ENCODE peak calls at places on chromosomes 11 and 22, in ten cellular contexts. N, M, H, L, S, P, K, A, X and B are unnamed samples.
A peak's percentile ranks its signal among the peaks of the same experiment; 100 is the strongest.

GRCh38 chr11:108242422-108242821 is 19.6 kb downstream of the ATM start:
- DNase-seq in H (no peak), S (no peak), A (no peak), N (no peak), P (no peak), L (no peak), M (no peak), K (no peak), X (no peak), B (no peak)

GRCh38 chr22:31340360-31340759 is 5.8 kb downstream of the PATZ1 start:
- DNase-seq in X (no peak), L (no peak), M (no peak), P (no peak), K (no peak), S (no peak), N (no peak), A (no peak), H (no peak), B (no peak)

GRCh38 chr11:35786188-35786587 is 123.6 kb downstream of the TRIM44 start:
- DNase-seq in H (no peak), S (no peak), L (no peak), M (no peak), X (no peak), P (no peak), K (no peak), N (no peak), A (no peak), B (no peak)

GRCh38 chr11:29153078-29153477 is 863.8 kb downstream of the KCNA4 start:
- DNase-seq in N (no peak), A (no peak), H (no peak), P (no peak), S (no peak), K (no peak), L (no peak), M (no peak), X (no peak), B (no peak)

GRCh38 chr22:31947296-31947695 is 3.0 kb downstream of the YWHAH start:
- DNase-seq in A (peak; percentile 39), X (peak; percentile 25), N (no peak), L (no peak), K (no peak), M (no peak), P (peak; percentile 71), S (peak; percentile 35), H (no peak), B (peak; percentile 69)

GRCh38 chr11:72631806-72632731 is 42.2 kb downstream of the PDE2A start:
- DNase-seq in A (no peak), P (no peak), N (peak; percentile 43), H (peak; percentile 80), L (no peak), K (peak; percentile 83), X (no peak), S (no peak), M (no peak), B (no peak)

GRCh38 chr11:3959015-3959917 is 103.8 kb downstream of the STIM1 start:
- DNase-seq in N (no peak), P (peak; percentile 33), S (peak; percentile 84), A (no peak), X (no peak), K (no peak), M (no peak), H (no peak), L (no peak), B (peak; percentile 19)

GRCh38 chr11:65217441-65218423 is 36.0 kb downstream of the CAPN1 start:
- DNase-seq in L (no peak), A (no peak), X (no peak), S (no peak), H (no peak), P (peak; percentile 11), K (no peak), M (no peak), N (no peak), B (no peak)

GRCh38 chr11:64791781-64792291 is 11.2 kb downstream of the MAP4K2 start:
- DNase-seq in P (no peak), M (no peak), A (no peak), N (no peak), L (no peak), X (no peak), H (peak; percentile 70), S (no peak), K (no peak), B (no peak)

GRCh38 chr11:6647282-6647679 is 8.3 kb downstream of the DCHS1 start:
- DNase-seq in H (peak; percentile 67), N (no peak), K (no peak), X (no peak), A (no peak), L (no peak), P (no peak), M (no peak), S (peak; percentile 69), B (no peak)

GRCh38 chr22:25759825-25760231 is 17.8 kb downstream of the MYO18B start:
- DNase-seq in M (no peak), S (peak; percentile 94), H (no peak), L (no peak), N (no peak), P (no peak), A (peak; percentile 22), K (no peak), X (no peak), B (no peak)

GRCh38 chr11:106152013-106152412 is 74.6 kb downstream of the AASDHPPT start:
- DNase-seq in P (no peak), A (no peak), N (no peak), S (peak; percentile 52), L (peak; percentile 29), X (no peak), K (no peak), H (no peak), M (peak; percentile 10), B (no peak)

GRCh38 chr11:36605221-36606216 is 7.5 kb upstream of the RAG2 start:
- DNase-seq in S (no peak), N (no peak), A (no peak), P (no peak), M (no peak), X (no peak), H (no peak), K (no peak), L (no peak), B (peak; percentile 34)

GRCh38 chr22:50621491-50621880 is 6.5 kb downstream of the ARSA start:
- DNase-seq in K (no peak), S (no peak), X (peak; percentile 69), A (no peak), L (no peak), M (no peak), P (peak; percentile 70), N (no peak), H (no peak), B (peak; percentile 85)
- H3K4me3 ChIP-seq in K (no peak overlapping the region), S (no peak overlapping the region), X (peak overlapping the region; percentile 67), A (peak overlapping the region; percentile 28), L (peak overlapping the region; percentile 37), M (no peak overlapping the region), P (peak overlapping the region; percentile 67), N (peak overlapping the region; percentile 19), H (peak overlapping the region; percentile 33), B (peak overlapping the region; percentile 50)

DNA sequence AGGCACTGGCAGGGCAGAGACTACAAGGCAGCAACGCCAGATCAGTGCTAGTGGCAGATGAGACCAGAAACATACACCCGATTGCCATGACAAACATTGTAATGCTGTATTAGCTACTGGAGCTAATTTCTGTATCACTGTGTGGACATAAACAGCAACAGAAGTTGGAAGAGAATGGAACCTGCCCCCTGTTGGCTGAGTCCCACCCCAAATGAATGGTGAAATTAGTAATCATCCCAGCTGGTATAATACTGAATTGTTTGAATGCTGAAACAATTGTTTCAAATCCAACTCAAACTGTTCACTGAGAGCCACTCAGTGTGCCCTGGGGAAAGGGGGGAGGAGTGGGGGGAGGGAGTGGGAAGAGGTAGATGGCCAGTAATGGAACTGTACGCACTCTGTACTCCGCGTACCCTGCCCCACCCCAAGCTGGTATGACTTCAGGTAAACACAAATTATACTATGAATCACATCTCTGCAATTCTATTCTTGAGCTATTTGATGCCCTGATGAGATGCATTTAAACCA is 11.2 kb upstream of the BIRC3 start:
- DNase-seq in P (no peak), S (no peak), A (no peak), L (peak; percentile 83), H (peak; percentile 86), N (no peak), X (no peak), M (no peak), K (no peak), B (no peak)
- TF ChIP-seq CTCF in P (peak; percentile 71), S (no peak), A (peak; percentile 69), L (no peak), H (no peak), N (no peak), X (peak; percentile 9), M (no peak), K (no peak), B (no peak)

DNA sequence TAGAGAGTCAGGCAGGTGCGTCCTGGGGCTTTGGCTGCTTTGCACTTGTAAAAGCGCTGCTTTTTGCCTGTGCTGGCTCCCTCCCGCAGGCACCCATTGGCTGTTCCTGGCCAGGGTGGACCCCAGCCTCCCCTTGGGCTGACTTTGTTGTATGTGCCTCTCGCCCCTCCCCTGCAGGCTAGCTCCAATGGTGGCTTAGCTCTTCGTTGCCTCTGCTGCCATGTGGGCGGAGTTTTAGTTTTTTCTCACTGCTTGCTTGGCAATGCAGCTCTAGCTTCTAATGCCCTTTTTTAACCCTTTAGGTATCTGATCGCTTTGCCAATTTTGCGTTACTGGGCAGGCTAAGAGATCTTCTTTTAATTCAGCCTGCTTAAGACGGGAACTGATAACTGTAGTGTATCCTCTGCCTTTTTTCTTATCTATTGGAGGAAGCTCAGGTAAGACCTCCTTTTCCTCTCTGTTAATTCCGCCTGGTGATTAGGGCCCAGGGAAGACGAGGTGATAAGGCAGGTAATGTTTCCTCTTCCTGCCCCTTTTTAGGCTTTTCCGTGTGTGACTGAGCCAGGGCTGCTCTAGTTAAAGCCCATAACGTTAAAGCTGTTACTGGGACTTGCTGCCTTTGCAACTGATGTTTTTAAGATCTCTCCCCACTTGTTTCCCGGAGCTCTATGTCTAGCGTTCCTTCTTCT is 11.8 kb upstream of the GLYATL1 start:
- DNase-seq in S (peak; percentile 43), N (no peak), X (no peak), K (peak; percentile 54), L (peak; percentile 56), A (no peak), H (no peak), P (peak; percentile 29), M (peak; percentile 35), B (no peak)
- H3K4me3 ChIP-seq in S (no peak overlapping the region), N (no peak overlapping the region), X (no peak overlapping the region), K (peak overlapping the region; percentile 24), L (peak overlapping the region; percentile 19), A (no peak overlapping the region), H (peak overlapping the region; percentile 74), P (no peak overlapping the region), M (no peak overlapping the region), B (no peak overlapping the region)

DNA sequence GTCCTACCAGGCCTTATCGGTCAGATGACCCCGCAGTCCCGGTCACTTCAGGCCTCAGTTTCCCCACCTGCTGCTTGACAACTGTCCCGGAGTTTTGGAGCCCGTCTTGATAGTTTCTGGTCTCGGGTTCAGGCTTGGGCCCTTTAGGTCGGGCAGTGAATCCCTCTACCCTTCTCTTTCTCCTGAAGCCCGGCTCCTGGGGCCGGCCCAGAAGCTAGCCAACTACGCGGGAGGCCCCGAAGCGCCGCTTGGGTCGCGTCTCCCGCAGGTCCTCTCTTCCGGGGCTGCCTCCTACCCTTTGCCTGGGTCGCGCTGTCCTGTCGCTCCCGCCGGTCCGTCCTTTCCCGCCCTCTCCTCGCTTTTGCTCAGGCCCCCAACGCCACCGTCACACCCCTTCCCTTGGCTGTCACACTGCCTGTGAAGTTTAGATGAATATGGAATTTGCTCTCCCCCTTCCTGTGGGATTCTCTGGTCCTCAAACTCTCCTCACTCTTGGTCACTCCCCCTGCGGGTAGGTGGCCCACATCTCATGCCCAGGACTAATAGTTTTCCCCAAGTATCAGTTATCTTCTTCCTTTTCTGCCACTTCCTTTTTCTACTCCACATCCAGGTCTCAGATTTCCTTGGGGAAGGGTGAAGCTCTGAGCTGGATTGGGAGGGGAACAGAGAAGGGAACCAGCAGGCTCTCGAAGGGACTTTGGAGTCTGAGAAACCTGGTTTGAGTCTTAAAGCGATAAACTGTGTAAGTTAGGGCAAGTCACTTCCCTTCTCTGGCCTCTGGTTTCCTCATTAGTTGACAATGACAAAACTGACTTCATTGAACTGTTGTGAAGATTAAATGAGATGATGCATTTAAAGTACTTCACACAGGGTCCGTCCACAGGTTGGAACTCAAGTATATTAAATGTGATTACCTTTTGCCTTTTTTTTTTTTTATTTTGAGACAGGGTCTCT is 791 bp downstream of the RAB1B start:
- DNase-seq in M (peak; percentile 29), H (peak; percentile 83), L (no peak), A (no peak), N (no peak), S (peak; percentile 67), X (no peak), P (peak; percentile 44), K (peak; percentile 41), B (peak; percentile 34)
- TF ChIP-seq CTCF in M (no peak), H (no peak), L (no peak), A (no peak), N (peak; percentile 10), S (peak; percentile 36), X (peak; percentile 25), P (peak; percentile 39), K (peak; percentile 24), B (no peak)